ENCODE peak calls at places on chromosomes 12 and 14, in ten cellular contexts. O is AG04450, I is AG10803, M is fibroblast of pulmonary artery, Q is cardiac muscle cell, C is testis, L is fibroblast of mammary gland, V is dorsolateral prefrontal cortex, G is trophoblast cell, E is right atrium auricular region. X is an unnamed sample.

GRCh38 chr14:64178814-64179213 is 115.4 kb downstream of the ESR2 start:
- DNase-seq in V (no peak), M (no peak), L (no peak), E (no peak), Q (no peak), I (no peak), O (no peak), G (no peak), C (no peak), X (no peak)

GRCh38 chr14:95562892-95563685 is 28.2 kb downstream of the GLRX5 start:
- DNase-seq in I (peak), M (peak), O (no peak), V (no peak), Q (peak), C (no peak), G (no peak), L (peak), E (no peak), X (peak)

GRCh38 chr12:14952295-14952995 is 9.0 kb downstream of the ARHGDIB start:
- DNase-seq in G (peak), Q (peak), V (no peak), C (no peak), O (peak), M (peak), I (peak), E (no peak), L (peak), X (peak)

GRCh38 chr14:61573748-61574513 is 121.4 kb upstream of the HIF1A start:
- DNase-seq in C (no peak), L (peak), I (peak), O (no peak), V (no peak), G (peak), Q (peak), M (peak), E (no peak), X (peak)

GRCh38 chr12:75892779-75893408 is 138.7 kb downstream of the PHLDA1 start:
- DNase-seq in V (no peak), C (no peak), Q (peak), M (peak), O (no peak), L (peak), I (peak), E (no peak), G (peak), X (peak)

GRCh38 chr14:33652566-33653320 is 298.1 kb downstream of the EGLN3 start:
- DNase-seq in G (no peak), I (no peak), Q (no peak), O (no peak), M (no peak), E (no peak), V (no peak), C (no peak), L (no peak), X (no peak)

GRCh38 chr14:100297320-100298300 is 8.6 kb downstream of the SLC25A29 start:
- DNase-seq in L (peak), C (peak), E (peak), V (peak), M (peak), O (peak), Q (peak), G (peak), I (peak), X (peak)

GRCh38 chr12:79778802-79779201 is 88.0 kb upstream of the PAWR start:
- DNase-seq in E (no peak), L (no peak), O (no peak), C (no peak), G (no peak), I (no peak), M (no peak), Q (no peak), V (no peak), X (no peak)

GRCh38 chr12:119156401-119156800 is 22.3 kb upstream of the HSPB8 start:
- DNase-seq in O (no peak), M (no peak), L (no peak), V (peak), E (no peak), G (no peak), Q (peak), C (peak), I (no peak), X (no peak)

GRCh38 chr12:124392271-124392990 is 97.5 kb downstream of the RFLNA start:
- DNase-seq in L (peak), O (no peak), G (peak), M (peak), C (no peak), E (peak), Q (no peak), V (peak), I (no peak), X (peak)

GRCh38 chr14:41297961-41298690 is 308.6 kb upstream of the LRFN5 start:
- DNase-seq in M (peak), O (no peak), C (no peak), G (no peak), V (no peak), L (peak), E (no peak), Q (peak), I (no peak), X (no peak)

GRCh38 chr12:116551952-116552749 is 7.0 kb upstream of the MAP1LC3B2 start:
- DNase-seq in E (no peak), Q (peak), V (peak), I (peak), O (no peak), L (peak), M (peak), C (peak), G (peak), X (peak)

GRCh38 chr14:25908707-25909106 is 689.1 kb downstream of the NOVA1 start:
- DNase-seq in L (no peak), Q (no peak), V (no peak), C (no peak), M (no peak), G (no peak), E (no peak), I (no peak), O (no peak), X (no peak)

GRCh38 chr12:49537709-49538601 is 875 bp upstream of the KCNH3 start:
- DNase-seq in I (no peak), C (no peak), V (peak), M (no peak), Q (no peak), E (no peak), G (no peak), O (no peak), L (no peak), X (no peak)

GRCh38 chr14:54447231-54447692 is 6.1 kb upstream of the CNIH1 start:
- DNase-seq in Q (peak), I (peak), V (no peak), C (no peak), O (no peak), E (no peak), L (peak), G (peak), M (peak), X (peak)

GRCh38 chr14:90235179-90235976 is 21.0 kb upstream of the PSMC1 start:
- DNase-seq in E (peak), G (peak), I (peak), V (peak), O (peak), L (peak), C (peak), M (peak), Q (peak), X (peak)
- H3K4me3 ChIP-seq in E (no peak), G (no peak), I (no peak), V (no peak), O (no peak), L (no peak), C (no peak), M (no peak), Q (no peak), X (no peak)

GRCh38 chr14:48826058-48826457 is 760.1 kb downstream of the RPS29 start:
- DNase-seq in O (no peak), C (no peak), I (no peak), L (no peak), V (no peak), Q (no peak), M (no peak), E (no peak), G (no peak), X (peak)
- H3K4me3 ChIP-seq in O (no peak), C (no peak), I (no peak), L (no peak), V (no peak), Q (no peak), M (no peak), E (no peak), G (no peak), X (no peak)

DNA sequence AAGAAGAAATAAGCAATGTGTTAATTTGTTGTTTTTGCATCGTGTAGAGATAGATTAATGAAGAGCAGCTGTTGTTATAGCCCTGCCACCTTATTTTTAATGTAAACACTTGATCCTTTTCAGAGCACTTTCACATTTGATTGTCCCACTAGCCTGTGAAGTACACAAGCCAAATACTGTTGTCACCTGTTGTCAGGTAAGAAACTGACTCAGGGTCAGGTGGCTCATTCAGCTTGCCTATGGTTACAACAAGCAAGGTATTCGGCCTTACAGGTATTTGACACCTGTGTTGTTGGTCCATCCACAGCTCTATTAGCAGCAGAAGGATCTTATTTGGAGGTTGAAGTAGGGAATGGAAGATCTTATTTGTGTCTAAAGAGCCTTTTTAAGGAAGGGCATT is 108.9 kb downstream of the GPR135 start:
- DNase-seq in E (no peak), Q (no peak), L (no peak), G (no peak), I (no peak), C (no peak), O (no peak), M (no peak), V (no peak), X (no peak)
- H3K4me3 ChIP-seq in E (no peak), Q (no peak), L (no peak), G (no peak), I (no peak), C (no peak), O (no peak), M (no peak), V (no peak), X (no peak)

GRCh38 chr12:9947674-9948073 is 15.5 kb upstream of the CLEC2A start:
- DNase-seq in M (no peak), I (no peak), G (no peak), C (no peak), Q (no peak), E (no peak), O (no peak), L (no peak), V (no peak), X (no peak)

GRCh38 chr12:9948606-9949286 is 16.6 kb upstream of the CLEC2A start:
- DNase-seq in V (no peak), C (no peak), O (no peak), L (no peak), Q (no peak), E (no peak), G (no peak), I (no peak), M (no peak), X (no peak)

GRCh38 chr12:9951026-9951652 is 19.0 kb upstream of the CLEC2A start:
- DNase-seq in V (no peak), E (no peak), G (no peak), Q (no peak), C (no peak), M (no peak), O (no peak), L (no peak), I (peak), X (no peak)
- H3K4me3 ChIP-seq in V (no peak), E (no peak), G (no peak), Q (no peak), C (no peak), M (no peak), O (no peak), L (no peak), I (no peak), X (no peak)

GRCh38 chr12:91139981-91140659 is 28.8 kb upstream of the LUM start:
- DNase-seq in O (peak), E (no peak), M (peak), V (no peak), L (peak), C (no peak), G (peak), Q (peak), I (peak), X (peak)
- H3K4me3 ChIP-seq in O (no peak), E (no peak), M (no peak), V (no peak), L (no peak), C (no peak), G (no peak), Q (no peak), I (no peak), X (no peak)